ENCODE peak calls at places on chromosomes 16 and 17, in five cellular contexts. Z is CD4-positive, CD25-positive, alpha-beta regulatory T cell; C is left ventricle myocardium inferior; N is PC-3; A is GM23338. I is an unnamed sample.

GRCh38 chr17:79537061-79537460 is 73.8 kb downstream of the RBFOX3 start:
- DNase-seq in Z (no peak), C (no peak), N (no peak), A (no peak), I (no peak)

GRCh38 chr16:63913278-63913677 is 1208.6 kb downstream of the CDH11 start:
- DNase-seq in Z (no peak), C (no peak), N (no peak), A (no peak), I (no peak)

GRCh38 chr16:66286527-66286926 is 80.0 kb upstream of the CDH5 start:
- DNase-seq in Z (no peak), C (no peak), N (no peak), A (no peak), I (no peak)

GRCh38 chr17:72151565-72152391 is 31.0 kb downstream of the SOX9 start:
- DNase-seq in Z (no peak), C (peak; percentile 52), N (peak; percentile 97), A (peak; percentile 62), I (no peak)

GRCh38 chr16:30006095-30006473 is 4.7 kb downstream of the DOC2A start:
- DNase-seq in Z (no peak), C (no peak), N (no peak), A (no peak), I (no peak)

GRCh38 chr17:59332890-59333377 is 1.5 kb downstream of the YPEL2 start:
- DNase-seq in Z (no peak), C (peak; percentile 33), N (peak; percentile 19), A (no peak), I (peak; percentile 62)

GRCh38 chr16:4404247-4404966 is 12.0 kb downstream of the CORO7 start:
- DNase-seq in Z (no peak), C (peak; percentile 32), N (peak; percentile 37), A (peak; percentile 96), I (peak; percentile 49)

GRCh38 chr17:80586464-80587228 is 42.0 kb downstream of the RPTOR start:
- DNase-seq in Z (no peak), C (no peak), N (no peak), A (no peak), I (no peak)

GRCh38 chr16:2814757-2815298 is 2.2 kb upstream of the PRSS21 start:
- DNase-seq in Z (no peak), C (no peak), N (no peak), A (no peak), I (no peak)

GRCh38 chr17:80605326-80606066 is 60.9 kb downstream of the RPTOR start:
- DNase-seq in Z (no peak), C (no peak), N (peak; percentile 90), A (no peak), I (no peak)

GRCh38 chr16:86578056-86578455 is 293 bp upstream of the FOXL1 start:
- DNase-seq in Z (no peak), C (no peak), N (no peak), A (no peak), I (no peak)

GRCh38 chr16:52393448-52393847 is 153.5 kb downstream of the TOX3 start:
- DNase-seq in Z (no peak), C (no peak), N (no peak), A (no peak), I (no peak)

GRCh38 chr17:34503804-34504203 is 75.6 kb upstream of the TMEM132E start:
- DNase-seq in Z (no peak), C (peak; percentile 35), N (no peak), A (no peak), I (no peak)

GRCh38 chr16:88810166-88810867 is 1.4 kb downstream of the APRT start:
- DNase-seq in Z (no peak), C (no peak), N (peak; percentile 22), A (no peak), I (no peak)

GRCh38 chr17:57989011-57989345 is 924 bp upstream of the VEZF1 start:
- DNase-seq in Z (no peak), C (no peak), N (peak; percentile 46), A (no peak), I (no peak)

GRCh38 chr16:76222087-76222486 is 55.1 kb upstream of the CNTNAP4 start:
- DNase-seq in Z (no peak), C (no peak), N (no peak), A (no peak), I (no peak)

GRCh38 chr17:81403040-81403467 is 7.8 kb downstream of the BAHCC1 start:
- DNase-seq in Z (no peak), C (no peak), N (no peak), A (peak; percentile 60), I (no peak)

GRCh38 chr16:59385953-59386352 is 651.8 kb upstream of the GOT2 start:
- DNase-seq in Z (no peak), C (no peak), N (peak; percentile 2), A (no peak), I (no peak)

GRCh38 chr16:85750827-85751641 is at the start of gene C16orf74:
- DNase-seq in Z (no peak), C (peak; percentile 46), N (peak; percentile 71), A (peak; percentile 69), I (no peak)

GRCh38 chr17:15883617-15884111 is 61.3 kb upstream of the ADORA2B start:
- DNase-seq in Z (no peak), C (no peak), N (peak; percentile 95), A (no peak), I (no peak)

GRCh38 chr17:18187816-18188761 is 4.5 kb downstream of the ALKBH5 start:
- DNase-seq in Z (no peak), C (peak; percentile 29), N (peak; percentile 35), A (no peak), I (no peak)

GRCh38 chr17:72683506-72684404 is 408.7 kb downstream of the SLC39A11 start:
- DNase-seq in Z (no peak), C (no peak), N (peak; percentile 100), A (no peak), I (peak; percentile 12)

GRCh38 chr16:30054451-30054850 is 11.1 kb upstream of the ALDOA start:
- DNase-seq in Z (no peak), C (no peak), N (no peak), A (no peak), I (no peak)

GRCh38 chr17:19386276-19386863 is 620 bp downstream of the MFAP4 start:
- DNase-seq in Z (no peak), C (peak; percentile 68), N (peak; percentile 81), A (peak; percentile 28), I (peak; percentile 62)

DNA sequence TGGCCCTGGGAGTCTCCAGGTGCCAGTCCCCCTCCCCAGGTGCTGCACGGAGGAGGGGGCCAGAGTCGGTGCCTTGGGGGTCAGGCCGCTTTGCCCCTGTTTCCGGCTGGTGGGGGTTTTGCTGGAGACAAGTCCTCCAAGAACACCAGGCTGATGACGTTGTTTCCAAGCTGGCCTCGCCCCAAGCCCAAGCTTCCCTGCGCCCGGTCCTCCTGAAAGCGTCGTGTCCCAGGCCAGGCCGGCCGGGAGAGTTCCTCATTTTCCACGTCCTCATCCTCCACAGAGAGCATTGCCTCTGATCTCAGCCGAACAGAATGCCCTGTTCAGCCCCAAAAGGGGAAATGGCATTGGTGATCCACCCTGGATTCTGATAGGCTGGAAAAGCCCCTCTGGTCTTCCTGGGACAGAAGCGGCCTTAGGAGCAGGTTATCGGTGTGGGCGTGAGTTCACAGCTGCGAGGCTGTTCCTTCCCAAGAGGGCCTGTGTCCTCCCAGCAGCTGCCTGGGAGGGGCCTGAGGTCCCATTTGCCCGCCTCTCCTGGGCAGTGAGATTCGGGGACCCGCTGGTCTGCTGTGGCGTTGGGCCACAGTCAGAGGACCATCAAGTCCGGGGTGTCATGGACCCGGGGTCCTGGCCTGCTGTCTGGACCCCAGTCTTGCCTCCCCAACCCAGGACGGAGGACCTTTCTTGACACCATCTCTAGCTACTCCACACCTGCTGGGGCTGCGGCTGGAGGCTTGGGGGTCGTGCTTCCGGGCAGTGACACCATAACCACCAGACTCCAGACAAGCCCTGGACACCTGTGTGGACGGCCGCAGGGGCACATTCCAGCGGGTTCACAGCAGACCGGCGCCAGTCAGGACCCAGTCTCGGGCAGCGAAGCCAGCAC is 7.1 kb downstream of the SOX8 start:
- DNase-seq in Z (no peak), C (no peak), N (no peak), A (no peak), I (peak; percentile 48)
- H3K27me3 ChIP-seq in Z (no peaks in the 10 kb centered on the region), C (peaks cover 89% of the 10 kb centered on the region), N (no peaks in the 10 kb centered on the region), A (no peaks in the 10 kb centered on the region), I (no peaks in the 10 kb centered on the region)

GRCh38 chr16:67860589-67861398 is 12.1 kb upstream of the EDC4 start:
- DNase-seq in Z (no peak), C (no peak), N (peak; percentile 68), A (no peak), I (no peak)
- H3K4me1 ChIP-seq in Z (no peaks in the 10 kb centered on the region), C (peaks cover 96% of the 10 kb centered on the region), N (peaks cover 41% of the 10 kb centered on the region), A (peaks cover 18% of the 10 kb centered on the region), I (no peaks in the 10 kb centered on the region)

GRCh38 chr17:4648741-4649140 is 7.3 kb upstream of the ALOX15 start:
- DNase-seq in Z (no peak), C (no peak), N (no peak), A (no peak), I (no peak)

GRCh38 chr17:4642286-4642685 is 808 bp upstream of the ALOX15 start:
- DNase-seq in Z (no peak), C (no peak), N (no peak), A (no peak), I (no peak)

GRCh38 chr17:4641297-4642195 is at the start of gene ALOX15:
- DNase-seq in Z (no peak), C (no peak), N (no peak), A (peak; percentile 60), I (no peak)

GRCh38 chr17:4645642-4646041 is 4.2 kb upstream of the ALOX15 start:
- DNase-seq in Z (no peak), C (no peak), N (no peak), A (no peak), I (no peak)

GRCh38 chr17:4643676-4644075 is 2.2 kb upstream of the ALOX15 start:
- DNase-seq in Z (no peak), C (no peak), N (no peak), A (no peak), I (no peak)
- H3K27me3 ChIP-seq in Z (peaks cover 13% of the 10 kb centered on the region), C (peaks cover 87% of the 10 kb centered on the region), N (peaks cover 20% of the 10 kb centered on the region), A (peaks cover 56% of the 10 kb centered on the region), I (peaks cover 49% of the 10 kb centered on the region)

DNA sequence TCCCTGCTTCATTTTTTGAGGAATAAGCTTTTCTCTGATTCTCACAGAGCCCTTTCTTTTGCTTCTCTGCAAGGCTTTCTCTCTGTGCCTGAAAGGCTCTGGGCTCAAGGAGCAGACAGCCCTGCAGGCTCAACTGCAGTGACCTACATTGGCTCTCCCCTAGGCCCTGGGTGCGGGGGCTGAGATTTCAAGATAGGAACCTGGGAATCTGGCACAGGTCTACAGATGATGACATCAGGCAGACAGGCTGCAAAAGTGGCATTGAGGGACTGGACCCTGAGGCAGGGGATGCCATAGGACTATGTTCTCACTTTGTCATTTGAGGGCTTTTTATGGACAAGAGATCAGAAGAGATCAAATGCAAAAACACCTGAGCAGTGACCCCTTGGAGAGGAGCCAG is 10.1 kb upstream of the NR1D1 start:
- DNase-seq in Z (no peak), C (no peak), N (no peak), A (no peak), I (peak; percentile 44)
- H3K4me1 ChIP-seq in Z (peaks cover 84% of the 10 kb centered on the region), C (peaks cover 87% of the 10 kb centered on the region), N (peaks cover 55% of the 10 kb centered on the region), A (peaks cover 76% of the 10 kb centered on the region), I (peaks cover 81% of the 10 kb centered on the region)